ENCODE peak calls at places on chromosomes 13 and 19, in six cellular contexts. One of them, this sample, is unnamed.

GRCh38 chr13:97367427-97367826 is 66.5 kb upstream of the RAP2A start:
- DNase-seq in fibroblast of pulmonary artery: peak; percentile 56
- DNase-seq in PC-9: no peak
- DNase-seq in ovary: no peak
- DNase-seq in mammary epithelial cell: no peak
- DNase-seq in lower leg skin: no peak
- DNase-seq in this sample: peak; percentile 84

GRCh38 chr13:93345642-93346220 is 119.1 kb downstream of the GPC6 start:
- DNase-seq in lower leg skin: no peak
- DNase-seq in ovary: no peak
- DNase-seq in fibroblast of pulmonary artery: no peak
- DNase-seq in mammary epithelial cell: no peak
- DNase-seq in PC-9: no peak
- DNase-seq in this sample: no peak

GRCh38 chr13:111637365-111637764 is 316.9 kb downstream of the TEX29 start:
- DNase-seq in ovary: no peak
- DNase-seq in mammary epithelial cell: no peak
- DNase-seq in fibroblast of pulmonary artery: no peak
- DNase-seq in lower leg skin: no peak
- DNase-seq in PC-9: no peak
- DNase-seq in this sample: no peak

GRCh38 chr19:38252935-38253691 is 3.1 kb downstream of the PPP1R14A start:
- DNase-seq in PC-9: no peak
- DNase-seq in lower leg skin: no peak
- DNase-seq in fibroblast of pulmonary artery: peak; percentile 33
- DNase-seq in mammary epithelial cell: no peak
- DNase-seq in ovary: peak; percentile 53
- DNase-seq in this sample: no peak

GRCh38 chr19:18924684-18925213 is 5.2 kb downstream of the DDX49 start:
- DNase-seq in mammary epithelial cell: no peak
- DNase-seq in fibroblast of pulmonary artery: no peak
- DNase-seq in lower leg skin: no peak
- DNase-seq in PC-9: no peak
- DNase-seq in ovary: no peak
- DNase-seq in this sample: no peak

GRCh38 chr13:40974460-40975407 is 44.4 kb downstream of the ELF1 start:
- DNase-seq in ovary: no peak
- DNase-seq in fibroblast of pulmonary artery: peak; percentile 84
- DNase-seq in lower leg skin: no peak
- DNase-seq in mammary epithelial cell: peak; percentile 23
- DNase-seq in PC-9: no peak
- DNase-seq in this sample: peak; percentile 60

GRCh38 chr13:64810701-64811258 is 2419.4 kb downstream of the PCDH9 start:
- DNase-seq in fibroblast of pulmonary artery: peak; percentile 64
- DNase-seq in mammary epithelial cell: peak; percentile 13
- DNase-seq in PC-9: no peak
- DNase-seq in lower leg skin: no peak
- DNase-seq in ovary: no peak
- DNase-seq in this sample: peak; percentile 0

GRCh38 chr19:4094761-4095487 is 28.2 kb upstream of the ZBTB7A start:
- DNase-seq in ovary: no peak
- DNase-seq in PC-9: no peak
- DNase-seq in fibroblast of pulmonary artery: no peak
- DNase-seq in lower leg skin: no peak
- DNase-seq in mammary epithelial cell: no peak
- DNase-seq in this sample: no peak

GRCh38 chr19:8702350-8702749 is 3.8 kb upstream of the ACTL9 start:
- DNase-seq in lower leg skin: no peak
- DNase-seq in PC-9: no peak
- DNase-seq in fibroblast of pulmonary artery: no peak
- DNase-seq in ovary: no peak
- DNase-seq in mammary epithelial cell: no peak
- DNase-seq in this sample: no peak

GRCh38 chr13:98105929-98106336 is 37.0 kb upstream of the FARP1 start:
- DNase-seq in ovary: no peak
- DNase-seq in lower leg skin: no peak
- DNase-seq in fibroblast of pulmonary artery: peak; percentile 73
- DNase-seq in PC-9: peak; percentile 11
- DNase-seq in mammary epithelial cell: no peak
- DNase-seq in this sample: no peak

GRCh38 chr19:40941481-40942219 is 49.4 kb upstream of the CYP2B6 start:
- DNase-seq in PC-9: no peak
- DNase-seq in ovary: no peak
- DNase-seq in lower leg skin: no peak
- DNase-seq in mammary epithelial cell: no peak
- DNase-seq in fibroblast of pulmonary artery: no peak
- DNase-seq in this sample: no peak

GRCh38 chr13:23810842-23811241 is 78.4 kb downstream of the MIPEP start:
- DNase-seq in mammary epithelial cell: no peak
- DNase-seq in fibroblast of pulmonary artery: no peak
- DNase-seq in lower leg skin: no peak
- DNase-seq in ovary: no peak
- DNase-seq in PC-9: no peak
- DNase-seq in this sample: no peak

GRCh38 chr13:37656247-37656940 is 57.8 kb upstream of the POSTN start:
- DNase-seq in fibroblast of pulmonary artery: peak; percentile 95
- DNase-seq in mammary epithelial cell: peak; percentile 94
- DNase-seq in ovary: no peak
- DNase-seq in lower leg skin: no peak
- DNase-seq in PC-9: peak; percentile 51
- DNase-seq in this sample: peak; percentile 99

GRCh38 chr19:38736413-38737280 is 7.6 kb downstream of the CAPN12 start:
- DNase-seq in fibroblast of pulmonary artery: no peak
- DNase-seq in PC-9: peak; percentile 47
- DNase-seq in lower leg skin: peak; percentile 45
- DNase-seq in mammary epithelial cell: peak; percentile 36
- DNase-seq in ovary: peak; percentile 48
- DNase-seq in this sample: peak; percentile 12

GRCh38 chr13:101433895-101434294 is 17.6 kb upstream of the NALCN start:
- DNase-seq in ovary: no peak
- DNase-seq in mammary epithelial cell: no peak
- DNase-seq in fibroblast of pulmonary artery: no peak
- DNase-seq in lower leg skin: no peak
- DNase-seq in PC-9: no peak
- DNase-seq in this sample: peak; percentile 4

GRCh38 chr13:19605161-19605955 is 28.1 kb upstream of the MPHOSPH8 start:
- DNase-seq in PC-9: peak; percentile 63
- DNase-seq in fibroblast of pulmonary artery: no peak
- DNase-seq in ovary: no peak
- DNase-seq in lower leg skin: no peak
- DNase-seq in mammary epithelial cell: peak; percentile 81
- DNase-seq in this sample: no peak

GRCh38 chr19:1213391-1214286 is 8.1 kb downstream of the STK11 start:
- DNase-seq in PC-9: no peak
- DNase-seq in mammary epithelial cell: peak; percentile 92
- DNase-seq in fibroblast of pulmonary artery: peak; percentile 73
- DNase-seq in lower leg skin: peak; percentile 63
- DNase-seq in ovary: no peak
- DNase-seq in this sample: peak; percentile 91

GRCh38 chr19:53183146-53183545 is 10.0 kb downstream of the ZNF665 start:
- DNase-seq in fibroblast of pulmonary artery: no peak
- DNase-seq in lower leg skin: no peak
- DNase-seq in ovary: no peak
- DNase-seq in PC-9: peak; percentile 19
- DNase-seq in mammary epithelial cell: no peak
- DNase-seq in this sample: peak; percentile 38

GRCh38 chr19:50387176-50387867 is 3.2 kb downstream of the POLD1 start:
- DNase-seq in mammary epithelial cell: no peak
- DNase-seq in ovary: no peak
- DNase-seq in lower leg skin: no peak
- DNase-seq in fibroblast of pulmonary artery: peak; percentile 60
- DNase-seq in PC-9: no peak
- DNase-seq in this sample: peak; percentile 76

GRCh38 chr13:38758278-38758677 is 71.4 kb downstream of the FREM2 start:
- DNase-seq in mammary epithelial cell: no peak
- DNase-seq in fibroblast of pulmonary artery: no peak
- DNase-seq in ovary: no peak
- DNase-seq in lower leg skin: no peak
- DNase-seq in PC-9: no peak
- DNase-seq in this sample: no peak

GRCh38 chr13:33355470-33355869 is 69.9 kb upstream of the STARD13 start:
- DNase-seq in fibroblast of pulmonary artery: peak; percentile 87
- DNase-seq in PC-9: no peak
- DNase-seq in lower leg skin: peak; percentile 45
- DNase-seq in mammary epithelial cell: no peak
- DNase-seq in ovary: no peak
- DNase-seq in this sample: peak; percentile 86

GRCh38 chr19:10891360-10892108 is 20.2 kb downstream of the CARM1 start:
- DNase-seq in lower leg skin: peak; percentile 27
- DNase-seq in mammary epithelial cell: peak; percentile 76
- DNase-seq in ovary: no peak
- DNase-seq in fibroblast of pulmonary artery: no peak
- DNase-seq in PC-9: no peak
- DNase-seq in this sample: no peak

GRCh38 chr19:37251308-37252229 is 33.6 kb downstream of the ZNF383 start:
- DNase-seq in lower leg skin: peak; percentile 56
- DNase-seq in PC-9: peak; percentile 92
- DNase-seq in ovary: peak; percentile 39
- DNase-seq in fibroblast of pulmonary artery: peak; percentile 95
- DNase-seq in mammary epithelial cell: peak; percentile 95
- DNase-seq in this sample: peak; percentile 98

GRCh38 chr13:110507678-110508381 is 53.7 kb downstream of the RAB20 start:
- DNase-seq in fibroblast of pulmonary artery: no peak
- DNase-seq in PC-9: peak; percentile 91
- DNase-seq in lower leg skin: no peak
- DNase-seq in mammary epithelial cell: no peak
- DNase-seq in ovary: no peak
- DNase-seq in this sample: no peak
- TF ChIP-seq CTCF in fibroblast of pulmonary artery: peak; percentile 7
- TF ChIP-seq CTCF in PC-9: peak; percentile 73
- TF ChIP-seq CTCF in lower leg skin: no peak
- TF ChIP-seq CTCF in mammary epithelial cell: peak; percentile 20
- TF ChIP-seq CTCF in ovary: no peak
- TF ChIP-seq CTCF in this sample: no peak

DNA sequence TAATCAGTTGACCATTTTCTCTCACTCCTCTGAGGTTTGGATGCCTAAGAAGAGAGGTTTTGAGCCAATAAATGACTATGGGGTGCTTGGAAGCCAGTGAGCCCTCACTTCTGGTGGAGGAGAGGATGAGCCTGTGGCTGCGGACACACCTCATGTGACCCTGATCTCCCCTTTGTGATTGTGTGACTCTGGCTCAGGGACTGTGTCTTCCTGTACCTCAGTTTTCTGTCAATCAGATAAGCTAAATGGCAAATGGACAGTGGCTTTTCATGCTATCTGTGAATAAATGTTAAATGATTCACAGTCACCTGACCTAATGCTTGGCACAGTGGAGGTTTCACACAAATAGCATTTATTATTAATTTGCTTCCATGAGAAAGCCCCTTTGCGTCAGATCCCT is 2.7 kb downstream of the PSG8 start:
- DNase-seq in fibroblast of pulmonary artery: no peak
- DNase-seq in ovary: no peak
- DNase-seq in mammary epithelial cell: peak; percentile 32
- DNase-seq in PC-9: no peak
- DNase-seq in lower leg skin: no peak
- DNase-seq in this sample: no peak
- H3K4me3 ChIP-seq in fibroblast of pulmonary artery: no peak overlapping the region
- H3K4me3 ChIP-seq in ovary: no peak overlapping the region
- H3K4me3 ChIP-seq in mammary epithelial cell: no peak overlapping the region
- H3K4me3 ChIP-seq in PC-9: no peak overlapping the region
- H3K4me3 ChIP-seq in lower leg skin: no peak overlapping the region
- H3K4me3 ChIP-seq in this sample: no peak overlapping the region

GRCh38 chr19:58218899-58219298 is 9.8 kb upstream of the ZNF544 start:
- DNase-seq in ovary: no peak
- DNase-seq in fibroblast of pulmonary artery: peak; percentile 34
- DNase-seq in PC-9: peak; percentile 29
- DNase-seq in mammary epithelial cell: no peak
- DNase-seq in lower leg skin: no peak
- DNase-seq in this sample: peak; percentile 34
- TF ChIP-seq CTCF in ovary: no peak
- TF ChIP-seq CTCF in fibroblast of pulmonary artery: peak; percentile 15
- TF ChIP-seq CTCF in PC-9: peak; percentile 59
- TF ChIP-seq CTCF in mammary epithelial cell: no peak
- TF ChIP-seq CTCF in lower leg skin: no peak
- TF ChIP-seq CTCF in this sample: peak; percentile 6

GRCh38 chr19:34925278-34925855 is 1.3 kb upstream of the ZNF30 start:
- DNase-seq in ovary: peak; percentile 21
- DNase-seq in mammary epithelial cell: no peak
- DNase-seq in PC-9: no peak
- DNase-seq in lower leg skin: no peak
- DNase-seq in fibroblast of pulmonary artery: no peak
- DNase-seq in this sample: no peak

GRCh38 chr19:34926685-34927375 is at the start of gene ZNF30:
- DNase-seq in mammary epithelial cell: peak; percentile 84
- DNase-seq in lower leg skin: peak; percentile 75
- DNase-seq in ovary: peak; percentile 84
- DNase-seq in PC-9: peak; percentile 80
- DNase-seq in fibroblast of pulmonary artery: peak; percentile 94
- DNase-seq in this sample: peak; percentile 87

DNA sequence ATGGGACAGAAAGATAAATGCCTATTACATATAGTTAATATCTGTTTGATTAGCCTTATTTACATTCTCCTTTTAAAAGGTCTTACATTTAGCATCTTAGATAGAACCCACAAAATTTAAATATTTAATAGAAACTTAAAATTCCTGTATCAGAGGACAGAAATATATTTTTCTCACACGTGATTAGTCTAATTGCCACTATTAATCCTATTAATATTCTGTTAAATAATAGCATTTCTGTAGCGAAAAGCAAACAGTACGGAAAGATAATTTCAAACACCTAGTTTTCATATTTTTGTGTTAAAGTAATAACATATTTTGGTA is 380 bp upstream of the ZNF30 start:
- DNase-seq in mammary epithelial cell: no peak
- DNase-seq in lower leg skin: no peak
- DNase-seq in ovary: no peak
- DNase-seq in PC-9: no peak
- DNase-seq in fibroblast of pulmonary artery: no peak
- DNase-seq in this sample: no peak
- H3K4me3 ChIP-seq in mammary epithelial cell: peak overlapping the region; percentile 78
- H3K4me3 ChIP-seq in lower leg skin: no peak overlapping the region
- H3K4me3 ChIP-seq in ovary: peak overlapping the region; percentile 42
- H3K4me3 ChIP-seq in PC-9: peak overlapping the region; percentile 56
- H3K4me3 ChIP-seq in fibroblast of pulmonary artery: peak overlapping the region; percentile 86
- H3K4me3 ChIP-seq in this sample: no peak overlapping the region

GRCh38 chr19:42200116-42200740 is 17.2 kb downstream of the DEDD2 start:
- DNase-seq in PC-9: no peak
- DNase-seq in mammary epithelial cell: no peak
- DNase-seq in fibroblast of pulmonary artery: no peak
- DNase-seq in lower leg skin: no peak
- DNase-seq in ovary: no peak
- DNase-seq in this sample: no peak
- TF ChIP-seq CTCF in PC-9: no peak
- TF ChIP-seq CTCF in mammary epithelial cell: no peak
- TF ChIP-seq CTCF in fibroblast of pulmonary artery: no peak
- TF ChIP-seq CTCF in lower leg skin: no peak
- TF ChIP-seq CTCF in ovary: no peak
- TF ChIP-seq CTCF in this sample: no peak

DNA sequence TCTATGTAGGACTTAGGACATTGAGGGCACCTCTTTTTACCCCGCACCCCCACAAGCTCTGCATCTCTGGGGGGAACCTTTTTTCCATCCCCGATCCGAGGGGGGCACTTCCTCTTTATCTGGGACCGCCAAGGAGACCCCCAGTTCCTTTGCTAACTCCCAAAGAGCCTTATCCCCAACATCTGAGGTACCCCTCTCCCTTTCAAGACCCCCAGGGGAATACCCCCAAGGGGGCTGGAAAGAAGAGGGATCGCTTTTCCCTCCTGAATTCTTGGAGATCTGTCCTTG is 1.1 kb downstream of the TNFSF9 start:
- DNase-seq in ovary: no peak
- DNase-seq in mammary epithelial cell: no peak
- DNase-seq in PC-9: no peak
- DNase-seq in fibroblast of pulmonary artery: no peak
- DNase-seq in lower leg skin: no peak
- DNase-seq in this sample: no peak
- H3K4me3 ChIP-seq in ovary: no peak overlapping the region
- H3K4me3 ChIP-seq in mammary epithelial cell: peak overlapping the region; percentile 77
- H3K4me3 ChIP-seq in PC-9: peak overlapping the region; percentile 90
- H3K4me3 ChIP-seq in fibroblast of pulmonary artery: no peak overlapping the region
- H3K4me3 ChIP-seq in lower leg skin: no peak overlapping the region
- H3K4me3 ChIP-seq in this sample: no peak overlapping the region